ENCODE peak calls at places on chromosomes 3 and 15, in four cellular contexts. One of them, this sample, is unnamed.

GRCh38 chr3:169390310-169390731 is 273.2 kb downstream of the MECOM start:
- DNase-seq in H9: no peak
- DNase-seq in neuronal stem cell: no peak
- DNase-seq in mesendoderm: peak; percentile 26
- DNase-seq in this sample: peak; percentile 56

GRCh38 chr3:101519685-101520365 is 6.8 kb upstream of the SENP7 start:
- DNase-seq in H9: no peak
- DNase-seq in neuronal stem cell: no peak
- DNase-seq in mesendoderm: no peak
- DNase-seq in this sample: no peak

GRCh38 chr3:139935866-139936817 is 1.2 kb downstream of the CLSTN2 start:
- DNase-seq in H9: peak; percentile 44
- DNase-seq in neuronal stem cell: peak; percentile 30
- DNase-seq in mesendoderm: peak; percentile 39
- DNase-seq in this sample: no peak

GRCh38 chr3:142888099-142888483 is 792 bp downstream of the PCOLCE2 start:
- DNase-seq in H9: peak; percentile 66
- DNase-seq in neuronal stem cell: peak; percentile 51
- DNase-seq in mesendoderm: peak; percentile 88
- DNase-seq in this sample: peak; percentile 37

GRCh38 chr15:82298520-82298919 is 35.9 kb downstream of the SAXO2 start:
- DNase-seq in H9: no peak
- DNase-seq in neuronal stem cell: no peak
- DNase-seq in mesendoderm: no peak
- DNase-seq in this sample: no peak

GRCh38 chr3:99473321-99473751 is 165.1 kb upstream of the COL8A1 start:
- DNase-seq in H9: no peak
- DNase-seq in neuronal stem cell: no peak
- DNase-seq in mesendoderm: no peak
- DNase-seq in this sample: no peak

GRCh38 chr15:59371458-59372351 is 966 bp downstream of the MYO1E start:
- DNase-seq in H9: no peak
- DNase-seq in neuronal stem cell: no peak
- DNase-seq in mesendoderm: peak; percentile 45
- DNase-seq in this sample: peak; percentile 79

GRCh38 chr3:43995929-43996378 is 245.7 kb upstream of the TOPAZ1 start:
- DNase-seq in H9: peak; percentile 51
- DNase-seq in neuronal stem cell: no peak
- DNase-seq in mesendoderm: no peak
- DNase-seq in this sample: no peak

GRCh38 chr3:116579843-116580242 is 129.7 kb upstream of the TUSC7 start:
- DNase-seq in H9: no peak
- DNase-seq in neuronal stem cell: peak; percentile 38
- DNase-seq in mesendoderm: no peak
- DNase-seq in this sample: peak; percentile 1

GRCh38 chr15:94792166-94792565 is 560.8 kb downstream of the MCTP2 start:
- DNase-seq in H9: no peak
- DNase-seq in neuronal stem cell: no peak
- DNase-seq in mesendoderm: peak; percentile 7
- DNase-seq in this sample: peak; percentile 1

GRCh38 chr15:60682115-60682514 is 203.2 kb upstream of the ICE2 start:
- DNase-seq in H9: no peak
- DNase-seq in neuronal stem cell: no peak
- DNase-seq in mesendoderm: no peak
- DNase-seq in this sample: no peak

GRCh38 chr3:133943639-133944131 is 48.0 kb upstream of the RAB6B start:
- DNase-seq in H9: peak; percentile 4
- DNase-seq in neuronal stem cell: no peak
- DNase-seq in mesendoderm: no peak
- DNase-seq in this sample: peak; percentile 46

GRCh38 chr3:133944181-133944580 is 48.5 kb upstream of the RAB6B start:
- DNase-seq in H9: no peak
- DNase-seq in neuronal stem cell: no peak
- DNase-seq in mesendoderm: no peak
- DNase-seq in this sample: no peak

GRCh38 chr3:133941390-133941789 is 45.7 kb upstream of the RAB6B start:
- DNase-seq in H9: peak; percentile 41
- DNase-seq in neuronal stem cell: no peak
- DNase-seq in mesendoderm: no peak
- DNase-seq in this sample: no peak

GRCh38 chr3:133944641-133945441 is 49.2 kb upstream of the RAB6B start:
- DNase-seq in H9: no peak
- DNase-seq in neuronal stem cell: no peak
- DNase-seq in mesendoderm: no peak
- DNase-seq in this sample: peak; percentile 42

DNA sequence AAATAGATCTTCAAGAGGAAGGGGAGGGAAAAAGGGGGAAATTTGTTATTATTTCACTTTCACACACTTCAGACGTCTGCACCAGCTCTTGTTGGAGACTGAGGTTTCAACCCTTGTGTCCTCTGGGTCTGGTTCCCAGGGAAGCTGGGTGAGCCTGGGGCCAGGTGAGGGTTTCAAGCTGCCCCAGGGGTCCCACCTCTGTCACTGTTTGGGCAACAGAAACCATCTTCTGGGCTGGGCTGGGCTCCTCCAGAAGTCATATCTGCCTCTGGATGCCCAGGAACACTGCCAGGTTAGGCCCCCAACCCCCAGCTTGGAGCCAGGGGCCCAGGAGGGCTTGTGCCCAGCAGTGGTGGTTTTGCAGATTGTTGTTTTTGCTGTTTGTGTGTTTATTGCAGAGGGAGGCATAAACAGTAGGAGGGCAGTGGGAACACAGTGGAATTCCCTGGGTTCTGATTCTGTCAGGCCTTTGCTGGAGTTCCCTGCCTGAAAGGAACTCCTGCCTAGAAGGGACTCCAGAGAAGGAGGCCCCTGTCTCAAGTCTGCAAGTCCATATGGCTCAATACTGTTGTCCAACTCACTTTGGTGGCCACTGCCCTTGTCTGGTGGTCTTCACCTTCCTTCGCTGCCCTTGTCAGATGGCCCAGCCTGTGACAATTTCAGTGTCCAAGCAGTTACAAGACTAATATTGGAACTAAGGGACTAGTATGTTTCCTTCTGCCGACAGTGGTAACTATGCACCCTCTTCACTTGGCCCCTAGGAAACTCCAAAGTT is 47.3 kb upstream of the RAB6B start:
- DNase-seq in H9: peak; percentile 21
- DNase-seq in neuronal stem cell: no peak
- DNase-seq in mesendoderm: no peak
- DNase-seq in this sample: no peak
- H2BK5ac ChIP-seq in H9: no peak overlapping the region
- H2BK5ac ChIP-seq in neuronal stem cell: no peak overlapping the region
- H2BK5ac ChIP-seq in mesendoderm: no peak overlapping the region
- H2BK5ac ChIP-seq in this sample: no peak overlapping the region

DNA sequence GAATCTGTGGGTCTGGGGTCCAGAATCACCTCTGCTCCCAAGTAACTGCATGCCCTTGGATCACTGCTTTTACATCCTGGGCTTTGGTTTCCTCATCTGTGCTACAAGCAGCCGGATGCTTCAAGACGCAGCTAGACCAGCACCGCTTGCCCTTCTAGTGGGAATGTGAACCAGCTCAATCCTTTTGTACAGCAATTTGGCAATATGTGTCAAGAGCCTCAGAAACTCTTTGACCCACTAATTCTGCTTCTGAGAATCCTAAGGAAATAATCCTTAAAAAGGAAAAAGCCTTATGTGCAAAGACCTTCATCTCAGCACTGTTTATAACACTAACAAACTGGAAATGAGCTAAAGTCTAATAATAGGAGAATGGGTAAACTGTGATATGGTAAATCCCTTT is 48.7 kb downstream of the ADCY5 start:
- DNase-seq in H9: no peak
- DNase-seq in neuronal stem cell: no peak
- DNase-seq in mesendoderm: no peak
- DNase-seq in this sample: peak; percentile 61
- H3K23ac ChIP-seq in H9: no peak overlapping the region
- H3K23ac ChIP-seq in neuronal stem cell: no peak overlapping the region
- H3K23ac ChIP-seq in mesendoderm: no peak overlapping the region
- H3K23ac ChIP-seq in this sample: no peak overlapping the region

GRCh38 chr3:157104521-157104920 is 55.4 kb downstream of the CCNL1 start:
- DNase-seq in H9: no peak
- DNase-seq in neuronal stem cell: no peak
- DNase-seq in mesendoderm: no peak
- DNase-seq in this sample: no peak

GRCh38 chr3:157104928-157105652 is 54.9 kb downstream of the CCNL1 start:
- DNase-seq in H9: peak; percentile 86
- DNase-seq in neuronal stem cell: no peak
- DNase-seq in mesendoderm: peak; percentile 97
- DNase-seq in this sample: no peak

GRCh38 chr3:157109267-157110141 is 50.4 kb downstream of the CCNL1 start:
- DNase-seq in H9: no peak
- DNase-seq in neuronal stem cell: no peak
- DNase-seq in mesendoderm: peak; percentile 98
- DNase-seq in this sample: no peak

GRCh38 chr3:157107644-157108133 is 52.3 kb downstream of the CCNL1 start:
- DNase-seq in H9: no peak
- DNase-seq in neuronal stem cell: no peak
- DNase-seq in mesendoderm: peak; percentile 88
- DNase-seq in this sample: peak; percentile 31

GRCh38 chr3:157107037-157107436 is 52.9 kb downstream of the CCNL1 start:
- DNase-seq in H9: no peak
- DNase-seq in neuronal stem cell: no peak
- DNase-seq in mesendoderm: no peak
- DNase-seq in this sample: no peak
- H3K27ac ChIP-seq in H9: no peak overlapping the region
- H3K27ac ChIP-seq in neuronal stem cell: no peak overlapping the region
- H3K27ac ChIP-seq in mesendoderm: no peak overlapping the region
- H3K27ac ChIP-seq in this sample: no peak overlapping the region

GRCh38 chr3:65761890-65762605 is 276.7 kb downstream of the MAGI1 start:
- DNase-seq in H9: peak; percentile 29
- DNase-seq in neuronal stem cell: peak; percentile 50
- DNase-seq in mesendoderm: no peak
- DNase-seq in this sample: no peak
- H2BK5ac ChIP-seq in H9: no peak overlapping the region
- H2BK5ac ChIP-seq in neuronal stem cell: no peak overlapping the region
- H2BK5ac ChIP-seq in mesendoderm: no peak overlapping the region
- H2BK5ac ChIP-seq in this sample: no peak overlapping the region

DNA sequence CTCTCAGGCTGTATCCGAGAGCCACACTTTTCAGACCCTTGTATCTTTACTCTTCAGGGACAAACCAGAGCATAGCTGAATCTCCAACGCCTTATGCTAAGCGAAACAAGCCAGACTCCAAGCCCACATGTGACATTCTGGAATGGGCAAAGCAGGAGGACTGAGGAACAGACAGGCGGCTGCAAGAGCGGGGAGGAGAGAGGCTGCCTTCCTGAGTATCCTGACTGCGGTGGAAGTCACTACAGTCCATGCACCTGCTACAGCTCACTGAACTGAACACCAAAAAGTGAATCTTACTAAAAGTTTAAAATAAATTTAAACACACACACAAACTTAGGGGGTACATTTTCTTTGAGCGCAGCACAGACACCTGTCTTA is 1.5 kb downstream of the CYFIP1 start:
- DNase-seq in H9: no peak
- DNase-seq in neuronal stem cell: no peak
- DNase-seq in mesendoderm: no peak
- DNase-seq in this sample: no peak
- H3K23ac ChIP-seq in H9: no peak overlapping the region
- H3K23ac ChIP-seq in neuronal stem cell: no peak overlapping the region
- H3K23ac ChIP-seq in mesendoderm: no peak overlapping the region
- H3K23ac ChIP-seq in this sample: no peak overlapping the region

GRCh38 chr3:39409514-39410136 is 3.1 kb downstream of the RPSA start:
- DNase-seq in H9: no peak
- DNase-seq in neuronal stem cell: no peak
- DNase-seq in mesendoderm: no peak
- DNase-seq in this sample: no peak

GRCh38 chr3:39408493-39409372 is 2.2 kb downstream of the RPSA start:
- DNase-seq in H9: no peak
- DNase-seq in neuronal stem cell: no peak
- DNase-seq in mesendoderm: no peak
- DNase-seq in this sample: no peak

GRCh38 chr3:39406368-39407258 is at the start of gene RPSA:
- DNase-seq in H9: peak; percentile 97
- DNase-seq in neuronal stem cell: peak; percentile 94
- DNase-seq in mesendoderm: peak; percentile 98
- DNase-seq in this sample: peak; percentile 95

GRCh38 chr3:39407259-39407629 is 724 bp downstream of the RPSA start:
- DNase-seq in H9: no peak
- DNase-seq in neuronal stem cell: no peak
- DNase-seq in mesendoderm: no peak
- DNase-seq in this sample: no peak

DNA sequence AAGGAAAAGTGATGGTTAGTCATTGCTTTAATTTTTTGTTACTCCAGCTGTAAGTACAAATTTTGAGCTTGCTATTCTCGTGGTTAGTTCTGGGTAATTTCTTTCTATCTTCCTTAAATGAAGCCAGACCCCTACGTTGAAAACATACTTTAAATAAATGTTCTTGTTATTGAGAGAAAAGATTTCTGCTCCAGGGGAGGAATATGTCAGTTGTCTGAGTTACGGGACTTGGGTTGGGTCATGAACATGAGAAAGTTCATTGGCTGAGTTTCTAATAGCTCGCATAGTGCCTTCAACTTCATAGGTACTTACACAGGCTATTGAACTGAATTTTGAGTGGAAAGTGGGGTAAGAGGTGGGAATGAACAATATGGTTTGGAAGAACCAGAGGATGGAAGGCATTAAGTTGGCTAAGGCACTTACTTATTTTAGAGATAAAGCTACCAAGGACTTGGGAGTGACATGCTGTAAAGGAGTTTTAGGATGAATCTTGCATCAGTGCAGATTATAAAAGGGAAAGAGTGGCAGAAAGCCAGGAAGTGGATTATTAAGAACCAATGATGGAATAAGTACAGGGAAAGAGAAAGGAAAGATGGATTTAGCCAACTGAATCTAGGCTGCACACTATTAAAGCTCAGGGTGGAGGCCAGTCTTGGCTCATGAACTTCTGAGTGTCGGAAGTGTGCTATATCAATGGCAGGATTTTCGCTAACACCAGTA is 1.4 kb downstream of the RPSA start:
- DNase-seq in H9: no peak
- DNase-seq in neuronal stem cell: no peak
- DNase-seq in mesendoderm: no peak
- DNase-seq in this sample: no peak
- H3K27ac ChIP-seq in H9: peak overlapping the region; percentile 9
- H3K27ac ChIP-seq in neuronal stem cell: no peak overlapping the region
- H3K27ac ChIP-seq in mesendoderm: peak overlapping the region; percentile 22
- H3K27ac ChIP-seq in this sample: no peak overlapping the region

DNA sequence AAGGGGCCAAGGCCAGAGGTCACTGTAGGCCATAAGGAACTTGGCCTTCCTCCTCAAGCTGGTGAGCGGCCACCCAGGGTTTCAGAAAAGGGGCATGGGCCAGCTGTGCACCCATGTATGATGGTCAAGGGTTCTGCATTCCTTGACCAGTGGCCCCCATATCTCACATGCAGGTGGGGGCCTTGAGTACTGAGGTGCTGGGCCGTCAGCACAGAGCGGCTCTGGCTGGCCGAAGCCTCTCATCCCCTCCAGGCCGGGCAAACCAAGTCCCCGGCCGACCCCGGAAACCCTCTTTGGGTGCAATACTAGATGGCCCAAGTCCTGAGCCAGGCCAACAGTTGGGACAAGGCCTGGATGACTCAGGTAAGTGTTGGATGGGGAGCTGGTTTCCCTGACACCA is 9.5 kb downstream of the ALG3 start:
- DNase-seq in H9: no peak
- DNase-seq in neuronal stem cell: no peak
- DNase-seq in mesendoderm: no peak
- DNase-seq in this sample: no peak
- H2BK5ac ChIP-seq in H9: no peak overlapping the region
- H2BK5ac ChIP-seq in neuronal stem cell: no peak overlapping the region
- H2BK5ac ChIP-seq in mesendoderm: no peak overlapping the region
- H2BK5ac ChIP-seq in this sample: no peak overlapping the region

GRCh38 chr3:136749106-136749505 is 3.1 kb downstream of the STAG1 start:
- DNase-seq in H9: no peak
- DNase-seq in neuronal stem cell: no peak
- DNase-seq in mesendoderm: no peak
- DNase-seq in this sample: no peak
- H3K23ac ChIP-seq in H9: no peak overlapping the region
- H3K23ac ChIP-seq in neuronal stem cell: no peak overlapping the region
- H3K23ac ChIP-seq in mesendoderm: peak overlapping the region; percentile 15
- H3K23ac ChIP-seq in this sample: no peak overlapping the region

This sample was measured in trophoblast cell.